ENCODE peak calls at places on chromosomes 12 and 14, in nine cellular contexts. Q is heart left ventricle, Y is breast epithelium, R is IMR-90, S is sigmoid colon, L is uterus, O is K562, Z is gastrocnemius medialis, U is ovary. P is an unnamed sample.

GRCh38 chr14:62126885-62127478 is 364.8 kb downstream of the SNAPC1 start:
- DNase-seq in S (no peak), Z (no peak), O (peak; percentile 10), Q (no peak), R (peak; percentile 72), L (no peak), U (no peak), Y (no peak), P (no peak)

GRCh38 chr12:97167598-97167997 is 260.5 kb downstream of the NEDD1 start:
- DNase-seq in U (no peak), O (no peak), Y (no peak), L (no peak), R (no peak), Q (no peak), Z (no peak), S (no peak), P (no peak)

GRCh38 chr12:92424338-92424737 is 278.5 kb upstream of the PLEKHG7 start:
- DNase-seq in Z (no peak), Y (no peak), S (no peak), L (no peak), R (peak; percentile 67), Q (no peak), O (no peak), U (no peak), P (no peak)

GRCh38 chr12:95316798-95317197 is 99.2 kb downstream of the VEZT start:
- DNase-seq in S (no peak), Q (no peak), Y (no peak), U (no peak), L (no peak), O (no peak), Z (no peak), R (no peak), P (no peak)

GRCh38 chr12:111792155-111792876 is 25.6 kb downstream of the ALDH2 start:
- DNase-seq in Y (no peak), O (peak; percentile 75), Z (no peak), R (peak; percentile 41), S (peak; percentile 90), Q (peak; percentile 80), U (peak; percentile 92), L (peak; percentile 74), P (peak; percentile 27)

GRCh38 chr12:94571556-94571955 is 78.8 kb downstream of the TMCC3 start:
- DNase-seq in O (no peak), Y (no peak), L (peak; percentile 23), U (peak; percentile 66), Q (no peak), S (no peak), R (peak; percentile 76), Z (no peak), P (peak; percentile 37)

GRCh38 chr14:58617619-58618018 is 20.1 kb upstream of the DACT1 start:
- DNase-seq in R (peak; percentile 18), L (no peak), Y (no peak), Z (no peak), S (no peak), U (no peak), Q (no peak), O (no peak), P (no peak)

GRCh38 chr12:93990832-93991748 is 157.3 kb upstream of the PLXNC1 start:
- DNase-seq in U (no peak), O (peak; percentile 13), Y (peak; percentile 57), S (peak; percentile 71), Z (peak; percentile 56), Q (no peak), R (peak; percentile 52), L (no peak), P (peak; percentile 15)

GRCh38 chr12:46369474-46370379 is 2.8 kb downstream of the SLC38A2 start:
- DNase-seq in Q (no peak), L (no peak), S (no peak), Y (no peak), Z (no peak), R (no peak), O (no peak), U (no peak), P (no peak)

GRCh38 chr14:73455294-73455693 is 3.1 kb downstream of the NUMB start:
- DNase-seq in Y (no peak), S (no peak), L (no peak), U (no peak), Q (no peak), O (no peak), R (no peak), Z (no peak), P (no peak)

GRCh38 chr12:104137175-104137901 is 672 bp downstream of the NFYB start:
- DNase-seq in Q (peak; percentile 78), Y (no peak), Z (peak; percentile 12), R (peak; percentile 62), S (peak; percentile 78), U (peak; percentile 40), L (peak; percentile 51), O (peak; percentile 71), P (peak; percentile 54)

GRCh38 chr12:25529738-25530137 is 23.3 kb downstream of the LMNTD1 start:
- DNase-seq in Q (no peak), R (peak; percentile 68), Y (no peak), L (no peak), U (no peak), O (no peak), S (no peak), Z (no peak), P (no peak)

GRCh38 chr12:55797068-55797467 is 20.5 kb downstream of the SARNP start:
- DNase-seq in Q (no peak), S (no peak), O (peak; percentile 31), U (no peak), Y (no peak), R (peak; percentile 56), Z (no peak), L (no peak), P (peak; percentile 27)

GRCh38 chr12:62736596-62736995 is 198.4 kb downstream of the PPM1H start:
- DNase-seq in R (no peak), Y (no peak), S (no peak), O (no peak), Q (no peak), Z (no peak), U (no peak), L (no peak), P (no peak)

GRCh38 chr14:103404920-103405319 is 19.7 kb downstream of the MARK3 start:
- DNase-seq in L (no peak), Y (no peak), U (peak; percentile 58), S (no peak), Q (no peak), R (no peak), O (no peak), Z (peak; percentile 59), P (peak; percentile 89)

GRCh38 chr14:35687335-35687939 is 121.7 kb downstream of the RALGAPA1 start:
- DNase-seq in S (no peak), R (peak; percentile 68), U (no peak), L (no peak), Q (no peak), Y (no peak), Z (no peak), O (peak; percentile 20), P (peak; percentile 23)

GRCh38 chr12:50313256-50313931 is 30.1 kb upstream of the LIMA1 start:
- DNase-seq in U (no peak), R (no peak), O (no peak), L (no peak), Q (no peak), Z (no peak), Y (no peak), S (no peak), P (no peak)

GRCh38 chr12:47216150-47216677 is 136.5 kb upstream of the AMIGO2 start:
- DNase-seq in S (no peak), O (no peak), Q (no peak), R (no peak), Y (no peak), U (no peak), L (no peak), Z (peak; percentile 13), P (no peak)

GRCh38 chr14:21023817-21024667 is 819 bp downstream of the NDRG2 start:
- DNase-seq in U (no peak), S (no peak), Y (no peak), Z (no peak), Q (no peak), L (no peak), R (no peak), O (no peak), P (no peak)

GRCh38 chr12:76183459-76184186 is 99.1 kb upstream of the NAP1L1 start:
- DNase-seq in R (peak; percentile 99), Z (no peak), Y (no peak), L (peak; percentile 16), U (no peak), O (peak; percentile 16), Q (no peak), S (no peak), P (peak; percentile 10)

GRCh38 chr14:44935155-44935554 is 26.6 kb downstream of the KLHL28 start:
- DNase-seq in S (no peak), Z (no peak), O (no peak), Q (no peak), L (no peak), R (peak; percentile 30), Y (no peak), U (no peak), P (no peak)

GRCh38 chr14:49999826-50000214 is 106.9 kb downstream of the ARF6 start:
- DNase-seq in U (no peak), Q (no peak), R (no peak), L (no peak), S (no peak), O (no peak), Z (no peak), Y (no peak), P (no peak)
- H3K4me1 ChIP-seq in U (peaks cover 4% of the 10 kb centered on the region), Q (peaks cover 66% of the 10 kb centered on the region), R (peaks cover 45% of the 10 kb centered on the region), L (peaks cover 5% of the 10 kb centered on the region), S (peaks cover 40% of the 10 kb centered on the region), O (peaks cover 43% of the 10 kb centered on the region), Z (peaks cover 58% of the 10 kb centered on the region), Y (peaks cover 29% of the 10 kb centered on the region), P (peaks cover 52% of the 10 kb centered on the region)

DNA sequence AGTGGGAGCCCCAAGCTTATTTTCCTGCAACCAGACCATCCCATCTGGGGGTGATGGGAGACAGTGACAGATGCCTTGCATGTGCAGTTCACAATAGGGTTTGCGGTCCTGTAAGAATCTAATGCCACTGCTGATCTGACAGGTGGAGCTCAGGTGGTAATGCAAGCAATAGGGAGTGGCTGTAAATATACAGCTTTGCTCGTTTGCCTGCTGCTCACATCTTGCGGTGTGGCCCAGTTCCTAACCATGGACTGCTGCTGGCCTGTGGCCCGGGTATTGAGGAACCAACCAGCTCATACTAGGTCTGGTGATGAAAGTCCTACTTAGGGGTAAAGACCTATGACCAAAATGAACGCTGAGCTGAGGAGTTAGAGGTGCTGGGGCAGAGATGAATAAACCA is 36.1 kb upstream of the CCDC88C start:
- DNase-seq in S (no peak), Y (no peak), R (no peak), U (no peak), L (no peak), O (no peak), Q (no peak), Z (no peak), P (no peak)
- TF ChIP-seq POLR2A in S (no peak), Y (no peak), R (no peak), U (no peak), L (no peak), O (no peak), Q (no peak), Z (no peak), P (no peak)

GRCh38 chr14:68297871-68298468 is 478.4 kb downstream of the RAD51B start:
- DNase-seq in Q (no peak), U (no peak), L (no peak), Y (no peak), S (no peak), R (peak; percentile 38), O (no peak), Z (no peak), P (no peak)
- TF ChIP-seq CTCF in Q (no peak), U (no peak), L (peak; percentile 24), Y (no peak), S (no peak), R (peak; percentile 51), O (no peak), Z (no peak), P (peak; percentile 11)

GRCh38 chr14:91830777-91831176 is 36.6 kb downstream of the TC2N start:
- DNase-seq in R (no peak), S (no peak), O (no peak), Q (no peak), U (no peak), Z (no peak), L (no peak), Y (no peak), P (peak; percentile 53)
- H3K4me1 ChIP-seq in R (no peaks in the 10 kb centered on the region), S (no peaks in the 10 kb centered on the region), O (peaks cover 3% of the 10 kb centered on the region), Q (peaks cover 1% of the 10 kb centered on the region), U (peaks cover 2% of the 10 kb centered on the region), Z (no peaks in the 10 kb centered on the region), L (no peaks in the 10 kb centered on the region), Y (no peaks in the 10 kb centered on the region), P (peaks cover 44% of the 10 kb centered on the region)

P was measured in body of pancreas.